ENCODE peak calls at places on chromosomes 4 and X, in five cellular contexts. O, U, I, N and B are unnamed samples.

GRCh38 chrX:46376246-46376885 is 168.9 kb downstream of the ZNF674 start:
- DNase-seq in U (no peak), N (no peak), I (peak; percentile 57), O (peak; percentile 56), B (no peak)

GRCh38 chr4:87192155-87192919 is 28.1 kb downstream of the KLHL8 start:
- DNase-seq in N (no peak), U (no peak), O (no peak), I (no peak), B (no peak)

GRCh38 chrX:69317721-69318120 is 152.5 kb upstream of the PJA1 start:
- DNase-seq in U (peak; percentile 34), I (no peak), N (no peak), O (no peak), B (no peak)

GRCh38 chr4:138875886-138876608 is 139.5 kb upstream of the NOCT start:
- DNase-seq in N (no peak), O (peak; percentile 15), I (no peak), U (no peak), B (no peak)

GRCh38 chr4:55682295-55682694 is 46.2 kb upstream of the NMU start:
- DNase-seq in U (no peak), N (no peak), O (no peak), I (no peak), B (no peak)

GRCh38 chrX:17692709-17693346 is 44.5 kb upstream of the SCML1 start:
- DNase-seq in N (no peak), O (no peak), U (no peak), I (no peak), B (no peak)

GRCh38 chr4:153704522-153704921 is 20.4 kb downstream of the TLR2 start:
- DNase-seq in O (no peak), U (no peak), N (no peak), I (no peak), B (no peak)

GRCh38 chrX:68808686-68809357 is 20.0 kb upstream of the EFNB1 start:
- DNase-seq in N (no peak), I (no peak), O (peak; percentile 8), U (no peak), B (no peak)

GRCh38 chrX:150544222-150544787 is 24.1 kb upstream of the MTM1 start:
- DNase-seq in N (no peak), U (no peak), O (no peak), I (no peak), B (no peak)

GRCh38 chr4:109560687-109561452 is 824 bp downstream of the MCUB start:
- DNase-seq in N (no peak), O (no peak), I (no peak), U (no peak), B (no peak)

GRCh38 chr4:82784615-82785247 is 13.9 kb downstream of the SCD5 start:
- DNase-seq in U (no peak), O (no peak), N (no peak), I (no peak), B (no peak)

GRCh38 chr4:56424697-56425514 is 10.5 kb downstream of the PPAT start:
- DNase-seq in U (no peak), N (no peak), O (no peak), I (no peak), B (no peak)

GRCh38 chrX:136207546-136207945 is 43.7 kb downstream of the MAP7D3 start:
- DNase-seq in I (no peak), N (no peak), O (no peak), U (no peak), B (no peak)

GRCh38 chr4:168503652-168504362 is 7.0 kb downstream of the PALLD start:
- DNase-seq in O (no peak), I (no peak), N (no peak), U (no peak), B (no peak)

GRCh38 chr4:113502476-113502875 is 259.1 kb downstream of the CAMK2D start:
- DNase-seq in O (no peak), I (no peak), N (no peak), U (no peak), B (no peak)

GRCh38 chrX:56738670-56739069 is 9.6 kb downstream of the NBDY start:
- DNase-seq in O (no peak), I (no peak), N (no peak), U (no peak), B (no peak)

GRCh38 chr4:101968364-101968763 is 177.8 kb downstream of the BANK1 start:
- DNase-seq in N (no peak), U (no peak), O (no peak), I (no peak), B (no peak)

GRCh38 chr4:101972791-101973190 is 182.3 kb downstream of the BANK1 start:
- DNase-seq in I (no peak), N (no peak), O (no peak), U (no peak), B (no peak)

GRCh38 chr4:101970555-101970954 is 180.0 kb downstream of the BANK1 start:
- DNase-seq in O (no peak), U (no peak), N (no peak), I (no peak), B (no peak)

GRCh38 chr4:101969965-101970364 is 179.4 kb downstream of the BANK1 start:
- DNase-seq in O (no peak), N (no peak), U (no peak), I (no peak), B (no peak)

DNA sequence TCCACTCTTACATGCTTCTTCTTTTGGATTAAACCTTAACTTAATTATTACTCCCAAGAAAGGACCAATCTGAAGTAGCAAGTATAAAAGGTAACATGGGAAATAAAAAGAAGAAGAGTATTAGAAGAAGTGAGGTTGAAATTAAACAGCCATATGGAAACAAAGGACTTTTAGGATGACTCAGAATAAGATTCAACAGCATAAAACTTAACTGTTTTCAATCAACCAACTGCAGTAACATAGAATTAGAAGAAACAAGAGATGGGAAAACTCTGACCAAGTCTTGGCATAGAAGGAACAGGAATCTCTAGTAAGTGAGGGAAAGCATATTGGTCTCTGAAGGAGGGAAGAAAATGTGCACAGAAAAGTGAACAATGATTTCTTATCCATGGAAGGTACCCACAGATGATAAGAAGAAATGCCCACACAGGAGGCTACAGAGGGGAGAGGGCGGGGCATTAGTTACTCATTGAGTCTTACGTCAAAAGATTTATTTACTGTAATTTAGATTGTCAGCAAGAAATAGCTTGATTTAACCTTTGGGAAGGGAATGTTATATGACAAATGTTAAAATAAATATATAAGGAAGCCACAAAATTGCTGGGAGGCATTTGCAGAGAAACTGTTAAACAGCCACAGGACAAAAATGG is 177.3 kb downstream of the BANK1 start:
- DNase-seq in I (no peak), N (no peak), O (no peak), U (no peak), B (no peak)
- H3K9me3 ChIP-seq in I (no peaks in the 10 kb centered on the region), N (no peaks in the 10 kb centered on the region), O (no peaks in the 10 kb centered on the region), U (no peaks in the 10 kb centered on the region), B (no peaks in the 10 kb centered on the region)

GRCh38 chr4:6017800-6018199 is 431 bp downstream of the C4orf50 start:
- DNase-seq in U (no peak), O (no peak), N (no peak), I (no peak), B (no peak)

GRCh38 chr4:6020633-6021032 is 2.4 kb upstream of the C4orf50 start:
- DNase-seq in N (no peak), I (no peak), U (no peak), O (no peak), B (no peak)

GRCh38 chr4:6017030-6017429 is 1.2 kb downstream of the C4orf50 start:
- DNase-seq in I (no peak), U (no peak), N (no peak), O (no peak), B (no peak)

GRCh38 chr4:6019316-6020263 is 1.4 kb upstream of the C4orf50 start:
- DNase-seq in I (peak; percentile 20), U (no peak), O (peak; percentile 36), N (no peak), B (no peak)

GRCh38 chr4:6018331-6018730 is at the start of gene C4orf50:
- DNase-seq in O (no peak), U (no peak), I (no peak), N (no peak), B (no peak)
- TF ChIP-seq POLR2AphosphoS5 in O (no peak), U (no peak), I (no peak), N (no peak), B (no peak)

GRCh38 chr4:134501973-134502372 is 300.4 kb upstream of the PABPC4L start:
- DNase-seq in I (no peak), U (no peak), N (no peak), O (no peak), B (no peak)
- TF ChIP-seq CTCF in I (no peak), U (no peak), N (no peak), O (no peak), B (no peak)

GRCh38 chr4:45399116-45399515 is 672.8 kb upstream of the GNPDA2 start:
- DNase-seq in N (no peak), U (no peak), O (no peak), I (no peak), B (no peak)
- H3K9me3 ChIP-seq in N (peaks cover 5% of the 10 kb centered on the region), U (no peaks in the 10 kb centered on the region), O (peaks cover 11% of the 10 kb centered on the region), I (no peaks in the 10 kb centered on the region), B (no peaks in the 10 kb centered on the region)

GRCh38 chr4:23504094-23504493 is 385.8 kb downstream of the PPARGC1A start:
- DNase-seq in O (no peak), U (no peak), I (no peak), N (no peak), B (no peak)
- TF ChIP-seq POLR2AphosphoS5 in O (no peak), U (no peak), I (no peak), N (no peak), B (no peak)